ENCODE peak calls at places on chromosomes 12 and 14, in four cellular contexts. One of them, this sample, is unnamed.
A peak's percentile ranks its signal among the peaks of the same experiment; 100 is the strongest.

GRCh38 chr14:94974893-94975292 is 182.4 kb downstream of the DICER1 start:
- DNase-seq in CD4-positive, CD25-positive, alpha-beta regulatory T cell: no peak
- DNase-seq in PC-3: no peak
- DNase-seq in IMR-90: no peak
- DNase-seq in this sample: no peak

GRCh38 chr14:28635387-28635786 is 131.2 kb upstream of the FOXG1 start:
- DNase-seq in CD4-positive, CD25-positive, alpha-beta regulatory T cell: no peak
- DNase-seq in PC-3: peak; percentile 65
- DNase-seq in IMR-90: peak; percentile 16
- DNase-seq in this sample: no peak

GRCh38 chr12:121495746-121496145 is 85.1 kb downstream of the KDM2B start:
- DNase-seq in CD4-positive, CD25-positive, alpha-beta regulatory T cell: no peak
- DNase-seq in PC-3: no peak
- DNase-seq in IMR-90: no peak
- DNase-seq in this sample: no peak

GRCh38 chr12:71684081-71684480 is 1.8 kb upstream of the TMEM19 start:
- DNase-seq in CD4-positive, CD25-positive, alpha-beta regulatory T cell: no peak
- DNase-seq in PC-3: no peak
- DNase-seq in IMR-90: no peak
- DNase-seq in this sample: no peak

GRCh38 chr14:81311128-81311527 is 89.0 kb downstream of the STON2 start:
- DNase-seq in CD4-positive, CD25-positive, alpha-beta regulatory T cell: no peak
- DNase-seq in PC-3: no peak
- DNase-seq in IMR-90: no peak
- DNase-seq in this sample: no peak

GRCh38 chr12:43151406-43152080 is 400.5 kb downstream of the ADAMTS20 start:
- DNase-seq in CD4-positive, CD25-positive, alpha-beta regulatory T cell: no peak
- DNase-seq in PC-3: no peak
- DNase-seq in IMR-90: no peak
- DNase-seq in this sample: no peak

GRCh38 chr12:27822076-27822712 is 42.2 kb upstream of the MANSC4 start:
- DNase-seq in CD4-positive, CD25-positive, alpha-beta regulatory T cell: peak; percentile 40
- DNase-seq in PC-3: peak; percentile 99
- DNase-seq in IMR-90: peak; percentile 97
- DNase-seq in this sample: no peak

GRCh38 chr12:110776410-110776809 is 33.7 kb upstream of the PPP1CC start:
- DNase-seq in CD4-positive, CD25-positive, alpha-beta regulatory T cell: no peak
- DNase-seq in PC-3: no peak
- DNase-seq in IMR-90: no peak
- DNase-seq in this sample: no peak

GRCh38 chr12:92136883-92137582 is 8.6 kb downstream of the BTG1 start:
- DNase-seq in CD4-positive, CD25-positive, alpha-beta regulatory T cell: no peak
- DNase-seq in PC-3: peak; percentile 91
- DNase-seq in IMR-90: peak; percentile 97
- DNase-seq in this sample: no peak

GRCh38 chr14:21098892-21099595 is 589 bp upstream of the ZNF219 start:
- DNase-seq in CD4-positive, CD25-positive, alpha-beta regulatory T cell: no peak
- DNase-seq in PC-3: peak; percentile 34
- DNase-seq in IMR-90: no peak
- DNase-seq in this sample: no peak

GRCh38 chr14:21098134-21098891 is at the start of gene ZNF219:
- DNase-seq in CD4-positive, CD25-positive, alpha-beta regulatory T cell: peak; percentile 46
- DNase-seq in PC-3: peak; percentile 15
- DNase-seq in IMR-90: peak; percentile 27
- DNase-seq in this sample: peak; percentile 71

GRCh38 chr14:21100931-21101330 is at the start of gene TMEM253:
- DNase-seq in CD4-positive, CD25-positive, alpha-beta regulatory T cell: no peak
- DNase-seq in PC-3: no peak
- DNase-seq in IMR-90: no peak
- DNase-seq in this sample: no peak

GRCh38 chr14:21097616-21098133 is 780 bp downstream of the ZNF219 start:
- DNase-seq in CD4-positive, CD25-positive, alpha-beta regulatory T cell: no peak
- DNase-seq in PC-3: no peak
- DNase-seq in IMR-90: no peak
- DNase-seq in this sample: no peak

GRCh38 chr14:21099596-21099985 is 1.1 kb upstream of the ZNF219 start:
- DNase-seq in CD4-positive, CD25-positive, alpha-beta regulatory T cell: no peak
- DNase-seq in PC-3: no peak
- DNase-seq in IMR-90: no peak
- DNase-seq in this sample: no peak
- H3K4me3 ChIP-seq in CD4-positive, CD25-positive, alpha-beta regulatory T cell: no peak overlapping the region
- H3K4me3 ChIP-seq in PC-3: peak overlapping the region; percentile 69
- H3K4me3 ChIP-seq in IMR-90: no peak overlapping the region
- H3K4me3 ChIP-seq in this sample: peak overlapping the region; percentile 72

DNA sequence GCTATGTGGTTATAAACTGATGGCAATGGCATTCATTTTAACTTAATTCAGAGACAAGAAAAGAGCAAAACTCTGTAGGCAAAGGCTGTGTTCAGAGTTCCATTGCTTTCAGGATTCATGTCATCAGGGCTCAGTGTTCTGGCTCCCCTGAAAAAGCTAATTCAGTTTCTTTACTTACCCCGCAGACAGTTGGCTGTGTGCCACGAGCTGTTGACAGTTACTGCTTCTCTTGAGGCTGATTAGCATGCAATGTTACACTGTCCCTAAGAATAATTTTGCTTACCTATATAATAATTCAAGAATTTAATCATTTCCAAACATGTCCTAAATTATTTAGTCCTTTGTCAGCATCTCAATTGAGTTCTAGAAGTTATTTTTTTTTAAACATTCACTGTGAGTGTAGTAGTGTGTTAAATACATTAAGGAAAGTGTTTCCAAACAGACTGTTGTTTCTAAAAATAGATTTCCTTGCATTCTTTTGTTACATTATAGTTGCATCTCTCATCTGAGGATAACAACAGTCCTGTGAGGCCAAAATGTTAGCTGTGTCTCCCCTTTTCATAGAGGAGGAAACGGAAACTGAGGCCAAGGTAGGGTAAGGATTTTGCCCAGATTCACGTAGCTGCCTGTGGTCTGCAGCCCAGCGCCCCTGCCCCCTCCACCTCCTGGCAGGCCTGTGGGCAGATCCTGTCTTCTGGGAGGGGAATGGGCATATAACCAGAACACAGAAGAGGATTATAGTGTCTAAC is 98.6 kb downstream of the PELI2 start:
- DNase-seq in CD4-positive, CD25-positive, alpha-beta regulatory T cell: no peak
- DNase-seq in PC-3: no peak
- DNase-seq in IMR-90: peak; percentile 28
- DNase-seq in this sample: peak; percentile 46
- H3K4me1 ChIP-seq in CD4-positive, CD25-positive, alpha-beta regulatory T cell: peaks cover 4% of the 10 kb centered on the region
- H3K4me1 ChIP-seq in PC-3: no peaks in the 10 kb centered on the region
- H3K4me1 ChIP-seq in IMR-90: peaks cover 16% of the 10 kb centered on the region
- H3K4me1 ChIP-seq in this sample: peaks cover 16% of the 10 kb centered on the region

GRCh38 chr12:40106655-40107054 is 774 bp upstream of the SLC2A13 start:
- DNase-seq in CD4-positive, CD25-positive, alpha-beta regulatory T cell: no peak
- DNase-seq in PC-3: peak; percentile 18
- DNase-seq in IMR-90: no peak
- DNase-seq in this sample: no peak
- H3K4me3 ChIP-seq in CD4-positive, CD25-positive, alpha-beta regulatory T cell: peak overlapping the region; percentile 95
- H3K4me3 ChIP-seq in PC-3: peak overlapping the region; percentile 80
- H3K4me3 ChIP-seq in IMR-90: no peak overlapping the region
- H3K4me3 ChIP-seq in this sample: peak overlapping the region; percentile 97

GRCh38 chr12:3836641-3837040 is 36.6 kb downstream of the PARP11 start:
- DNase-seq in CD4-positive, CD25-positive, alpha-beta regulatory T cell: no peak
- DNase-seq in PC-3: no peak
- DNase-seq in IMR-90: no peak
- DNase-seq in this sample: no peak

GRCh38 chr12:3837049-3837448 is 36.1 kb downstream of the PARP11 start:
- DNase-seq in CD4-positive, CD25-positive, alpha-beta regulatory T cell: no peak
- DNase-seq in PC-3: no peak
- DNase-seq in IMR-90: no peak
- DNase-seq in this sample: no peak

GRCh38 chr12:3833670-3834310 is 39.4 kb downstream of the PARP11 start:
- DNase-seq in CD4-positive, CD25-positive, alpha-beta regulatory T cell: no peak
- DNase-seq in PC-3: no peak
- DNase-seq in IMR-90: no peak
- DNase-seq in this sample: no peak

GRCh38 chr12:3834774-3835173 is 38.4 kb downstream of the PARP11 start:
- DNase-seq in CD4-positive, CD25-positive, alpha-beta regulatory T cell: no peak
- DNase-seq in PC-3: no peak
- DNase-seq in IMR-90: no peak
- DNase-seq in this sample: no peak

DNA sequence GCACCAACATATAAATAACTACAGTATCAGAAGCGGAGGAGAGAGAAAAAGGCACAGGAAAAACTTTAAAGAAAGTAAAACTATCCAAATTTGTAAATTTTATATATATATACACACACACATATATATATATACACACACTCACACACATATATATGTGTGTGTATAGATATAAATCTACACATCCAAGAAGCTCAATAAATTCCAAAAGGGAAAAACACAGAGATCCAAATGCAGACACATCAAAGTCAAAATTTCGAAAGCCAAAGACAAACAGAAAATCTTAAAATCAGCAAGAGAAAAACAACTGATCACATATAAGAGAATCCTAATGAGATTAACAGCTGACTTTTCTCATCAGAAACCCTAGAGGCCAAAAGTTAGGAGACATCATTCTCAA is 37.3 kb downstream of the PARP11 start:
- DNase-seq in CD4-positive, CD25-positive, alpha-beta regulatory T cell: no peak
- DNase-seq in PC-3: no peak
- DNase-seq in IMR-90: no peak
- DNase-seq in this sample: no peak
- H3K4me1 ChIP-seq in CD4-positive, CD25-positive, alpha-beta regulatory T cell: no peaks in the 10 kb centered on the region
- H3K4me1 ChIP-seq in PC-3: peaks cover 13% of the 10 kb centered on the region
- H3K4me1 ChIP-seq in IMR-90: peaks cover 1% of the 10 kb centered on the region
- H3K4me1 ChIP-seq in this sample: no peaks in the 10 kb centered on the region

GRCh38 chr12:40903040-40903439 is 210.8 kb downstream of the CNTN1 start:
- DNase-seq in CD4-positive, CD25-positive, alpha-beta regulatory T cell: no peak
- DNase-seq in PC-3: no peak
- DNase-seq in IMR-90: no peak
- DNase-seq in this sample: peak; percentile 15
- H3K4me3 ChIP-seq in CD4-positive, CD25-positive, alpha-beta regulatory T cell: no peak overlapping the region
- H3K4me3 ChIP-seq in PC-3: no peak overlapping the region
- H3K4me3 ChIP-seq in IMR-90: no peak overlapping the region
- H3K4me3 ChIP-seq in this sample: no peak overlapping the region

DNA sequence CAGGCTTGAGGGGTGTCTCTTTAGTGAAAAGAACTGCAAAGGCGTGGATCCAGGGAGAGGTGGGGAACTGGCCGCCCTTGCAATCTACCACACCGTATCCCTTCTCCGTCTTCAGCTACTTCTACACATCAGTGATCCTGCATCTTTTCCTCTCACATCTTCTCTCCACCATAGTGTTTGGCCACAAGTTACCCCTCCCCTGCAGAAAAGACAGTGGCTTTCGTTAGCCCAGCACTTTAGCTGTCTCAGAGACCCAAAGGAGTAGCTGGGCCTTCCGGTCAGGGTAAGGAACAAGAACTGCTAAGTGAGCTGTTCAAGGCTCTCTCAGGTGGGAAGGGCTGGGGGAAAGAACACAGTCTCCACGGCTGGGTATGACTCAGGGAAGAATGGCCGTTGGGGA is 158.4 kb downstream of the NDUFA12 start:
- DNase-seq in CD4-positive, CD25-positive, alpha-beta regulatory T cell: no peak
- DNase-seq in PC-3: no peak
- DNase-seq in IMR-90: no peak
- DNase-seq in this sample: no peak
- H3K4me1 ChIP-seq in CD4-positive, CD25-positive, alpha-beta regulatory T cell: no peaks in the 10 kb centered on the region
- H3K4me1 ChIP-seq in PC-3: no peaks in the 10 kb centered on the region
- H3K4me1 ChIP-seq in IMR-90: no peaks in the 10 kb centered on the region
- H3K4me1 ChIP-seq in this sample: no peaks in the 10 kb centered on the region

DNA sequence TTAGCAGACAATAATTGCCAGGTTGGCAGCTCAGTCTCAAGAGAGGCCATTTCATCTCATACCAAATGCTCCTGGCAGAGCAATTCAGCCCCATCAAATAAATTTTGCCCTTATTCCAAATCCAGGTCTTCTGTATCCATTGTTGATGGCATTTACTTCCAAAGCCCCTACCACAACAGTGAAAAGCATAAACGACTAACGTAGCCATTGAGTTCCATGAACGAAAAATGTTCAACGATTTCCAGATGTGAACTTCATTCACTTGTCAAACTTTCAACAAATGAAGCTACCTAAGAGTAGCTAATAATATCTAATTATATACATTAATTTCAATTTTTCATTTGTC is 3.0 kb upstream of the GCN1 start:
- DNase-seq in CD4-positive, CD25-positive, alpha-beta regulatory T cell: no peak
- DNase-seq in PC-3: no peak
- DNase-seq in IMR-90: no peak
- DNase-seq in this sample: no peak
- H3K4me3 ChIP-seq in CD4-positive, CD25-positive, alpha-beta regulatory T cell: no peak overlapping the region
- H3K4me3 ChIP-seq in PC-3: peak overlapping the region; percentile 76
- H3K4me3 ChIP-seq in IMR-90: no peak overlapping the region
- H3K4me3 ChIP-seq in this sample: no peak overlapping the region

GRCh38 chr12:6551496-6552139 is 4.2 kb downstream of the IFFO1 start:
- DNase-seq in CD4-positive, CD25-positive, alpha-beta regulatory T cell: no peak
- DNase-seq in PC-3: no peak
- DNase-seq in IMR-90: peak; percentile 72
- DNase-seq in this sample: peak; percentile 57

GRCh38 chr12:6549379-6550151 is 6.3 kb downstream of the IFFO1 start:
- DNase-seq in CD4-positive, CD25-positive, alpha-beta regulatory T cell: no peak
- DNase-seq in PC-3: no peak
- DNase-seq in IMR-90: no peak
- DNase-seq in this sample: no peak

GRCh38 chr12:6552140-6552551 is 3.7 kb downstream of the IFFO1 start:
- DNase-seq in CD4-positive, CD25-positive, alpha-beta regulatory T cell: no peak
- DNase-seq in PC-3: no peak
- DNase-seq in IMR-90: no peak
- DNase-seq in this sample: peak; percentile 77

GRCh38 chr12:6551063-6551461 is 4.8 kb downstream of the IFFO1 start:
- DNase-seq in CD4-positive, CD25-positive, alpha-beta regulatory T cell: no peak
- DNase-seq in PC-3: no peak
- DNase-seq in IMR-90: no peak
- DNase-seq in this sample: peak; percentile 88

DNA sequence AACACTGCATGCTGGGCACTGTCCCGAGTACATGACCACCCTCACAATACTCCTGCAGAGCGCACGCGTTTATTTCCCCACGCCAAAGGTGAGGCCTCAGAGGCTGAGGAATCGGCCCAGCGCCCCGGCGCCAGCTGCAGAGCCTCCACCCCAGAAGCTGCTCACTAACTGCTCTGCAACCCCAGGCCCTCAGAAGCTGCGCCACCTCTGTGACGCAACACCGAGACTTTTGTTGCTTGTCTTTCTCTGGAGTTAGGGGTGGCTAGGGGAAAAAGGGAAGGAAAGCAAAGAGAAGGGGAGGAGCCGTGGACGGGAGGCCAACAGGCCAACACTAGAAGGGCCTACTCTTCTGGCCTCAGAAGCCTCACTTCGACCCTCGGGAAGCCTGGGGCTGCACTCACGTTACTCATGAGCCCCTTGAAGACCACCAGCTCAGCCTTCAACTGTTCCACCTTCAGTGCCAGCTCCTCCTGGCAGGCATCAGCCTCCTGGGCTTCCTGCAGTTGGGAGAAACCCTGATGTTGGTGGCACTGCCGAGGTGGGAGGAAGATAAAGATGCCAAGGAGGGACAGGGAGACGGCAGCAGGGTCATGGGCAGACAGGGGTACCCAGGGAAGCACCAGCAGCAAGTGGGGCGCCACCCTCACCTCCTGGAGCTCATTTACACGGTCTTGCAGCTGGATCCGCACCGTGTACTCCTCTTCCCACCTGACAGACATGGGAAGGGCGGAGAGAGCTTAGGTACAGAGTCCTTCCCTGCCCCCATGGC is 5.4 kb downstream of the IFFO1 start:
- DNase-seq in CD4-positive, CD25-positive, alpha-beta regulatory T cell: no peak
- DNase-seq in PC-3: no peak
- DNase-seq in IMR-90: no peak
- DNase-seq in this sample: peak; percentile 78
- H3K4me1 ChIP-seq in CD4-positive, CD25-positive, alpha-beta regulatory T cell: peaks cover 37% of the 10 kb centered on the region
- H3K4me1 ChIP-seq in PC-3: peaks cover 19% of the 10 kb centered on the region
- H3K4me1 ChIP-seq in IMR-90: peaks cover 54% of the 10 kb centered on the region
- H3K4me1 ChIP-seq in this sample: peaks cover 57% of the 10 kb centered on the region